ENCODE peak calls at places on chromosomes 2 and 18, in five cellular contexts. N is IMR-90, A is endothelial cell of umbilical vein, O is PC-3, F is kidney. X is an unnamed sample.

GRCh38 chr18:56789004-56789888 is 138.1 kb downstream of the WDR7 start:
- DNase-seq in N (peak), A (peak), O (peak), F (no peak), X (peak)

GRCh38 chr2:56132138-56132537 is 51.7 kb upstream of the CCDC85A start:
- DNase-seq in N (peak), A (peak), O (peak), F (no peak), X (peak)

GRCh38 chr2:134413912-134414311 is 160.0 kb downstream of the MGAT5 start:
- DNase-seq in N (no peak), A (no peak), O (no peak), F (no peak), X (no peak)

GRCh38 chr2:112140413-112140802 is 2.2 kb downstream of the FBLN7 start:
- DNase-seq in N (no peak), A (no peak), O (no peak), F (no peak), X (no peak)

GRCh38 chr2:43905388-43905803 is 66.6 kb downstream of the ABCG8 start:
- DNase-seq in N (no peak), A (no peak), O (no peak), F (no peak), X (no peak)

GRCh38 chr2:231162036-231162345 is 36.4 kb upstream of the ARMC9 start:
- DNase-seq in N (peak), A (peak), O (peak), F (no peak), X (no peak)

GRCh38 chr2:231099918-231100317 is 24.9 kb downstream of the HTR2B start:
- DNase-seq in N (no peak), A (no peak), O (no peak), F (no peak), X (no peak)

GRCh38 chr2:168851674-168852320 is 38.4 kb downstream of the SPC25 start:
- DNase-seq in N (peak), A (peak), O (peak), F (no peak), X (no peak)

GRCh38 chr2:33411765-33412164 is 64.7 kb upstream of the RASGRP3 start:
- DNase-seq in N (peak), A (no peak), O (peak), F (no peak), X (no peak)

GRCh38 chr18:23868341-23868740 is 146.2 kb upstream of the TTC39C start:
- DNase-seq in N (no peak), A (no peak), O (no peak), F (no peak), X (no peak)

GRCh38 chr2:218754781-218755180 is 27.2 kb upstream of the CYP27A1 start:
- DNase-seq in N (no peak), A (no peak), O (no peak), F (no peak), X (no peak)

GRCh38 chr2:47777268-47777972 is 5.5 kb upstream of the MSH6 start:
- DNase-seq in N (no peak), A (no peak), O (no peak), F (no peak), X (no peak)

GRCh38 chr18:78160961-78161656 is 818.5 kb upstream of the SALL3 start:
- DNase-seq in N (no peak), A (no peak), O (peak), F (no peak), X (no peak)

GRCh38 chr2:120720746-120721145 is 14.9 kb upstream of the GLI2 start:
- DNase-seq in N (no peak), A (no peak), O (no peak), F (no peak), X (no peak)

GRCh38 chr2:189829092-189829843 is 45.0 kb downstream of the PMS1 start:
- DNase-seq in N (peak), A (no peak), O (no peak), F (no peak), X (no peak)

GRCh38 chr2:223587301-223587700 is 14.9 kb downstream of the SCG2 start:
- DNase-seq in N (no peak), A (no peak), O (no peak), F (no peak), X (no peak)

GRCh38 chr2:191693778-191694177 is 15.8 kb downstream of the NABP1 start:
- DNase-seq in N (no peak), A (no peak), O (no peak), F (no peak), X (no peak)

GRCh38 chr2:31366733-31367132 is 47.8 kb downstream of the XDH start:
- DNase-seq in N (no peak), A (no peak), O (no peak), F (no peak), X (no peak)
- H3K9ac ChIP-seq in N (no peak), A (no peak), O (no peak), F (no peak), X (no peak)

DNA sequence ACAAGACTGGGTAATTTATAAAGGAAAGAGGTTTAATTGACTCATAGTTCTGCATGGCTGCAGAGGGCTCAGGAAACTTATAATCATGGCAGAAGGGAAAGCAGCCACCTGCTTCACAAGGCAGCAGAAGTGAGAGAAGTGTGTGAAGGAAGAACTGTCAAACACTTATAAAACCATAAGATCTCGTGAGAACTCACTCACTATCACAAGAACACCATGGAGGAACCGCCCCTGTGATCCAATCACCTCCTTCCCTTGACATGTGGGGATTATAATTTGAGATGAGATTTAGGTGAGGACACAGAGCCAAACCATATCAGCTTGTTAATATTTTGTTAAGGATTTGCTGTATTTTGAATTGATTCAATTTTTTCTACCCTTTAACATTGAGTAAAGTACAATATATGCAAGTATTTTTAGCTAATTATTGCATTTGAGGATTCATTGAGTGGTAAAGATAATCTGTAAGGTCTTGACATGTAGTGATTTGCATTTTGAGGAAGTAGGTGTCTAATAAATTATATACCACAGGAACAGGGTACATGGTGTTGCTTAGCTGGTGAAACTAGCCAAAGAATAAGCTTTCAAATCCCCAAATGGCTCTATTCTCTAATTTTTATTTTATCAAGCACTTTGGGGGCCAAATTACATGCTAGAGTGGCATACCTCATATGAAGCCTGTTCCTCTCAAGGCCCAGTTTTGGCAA is 3.9 kb upstream of the C2orf69 start:
- DNase-seq in N (no peak), A (no peak), O (no peak), F (no peak), X (no peak)
- TF ChIP-seq CTCF in N (no peak), A (no peak), O (no peak), F (no peak), X (no peak)

DNA sequence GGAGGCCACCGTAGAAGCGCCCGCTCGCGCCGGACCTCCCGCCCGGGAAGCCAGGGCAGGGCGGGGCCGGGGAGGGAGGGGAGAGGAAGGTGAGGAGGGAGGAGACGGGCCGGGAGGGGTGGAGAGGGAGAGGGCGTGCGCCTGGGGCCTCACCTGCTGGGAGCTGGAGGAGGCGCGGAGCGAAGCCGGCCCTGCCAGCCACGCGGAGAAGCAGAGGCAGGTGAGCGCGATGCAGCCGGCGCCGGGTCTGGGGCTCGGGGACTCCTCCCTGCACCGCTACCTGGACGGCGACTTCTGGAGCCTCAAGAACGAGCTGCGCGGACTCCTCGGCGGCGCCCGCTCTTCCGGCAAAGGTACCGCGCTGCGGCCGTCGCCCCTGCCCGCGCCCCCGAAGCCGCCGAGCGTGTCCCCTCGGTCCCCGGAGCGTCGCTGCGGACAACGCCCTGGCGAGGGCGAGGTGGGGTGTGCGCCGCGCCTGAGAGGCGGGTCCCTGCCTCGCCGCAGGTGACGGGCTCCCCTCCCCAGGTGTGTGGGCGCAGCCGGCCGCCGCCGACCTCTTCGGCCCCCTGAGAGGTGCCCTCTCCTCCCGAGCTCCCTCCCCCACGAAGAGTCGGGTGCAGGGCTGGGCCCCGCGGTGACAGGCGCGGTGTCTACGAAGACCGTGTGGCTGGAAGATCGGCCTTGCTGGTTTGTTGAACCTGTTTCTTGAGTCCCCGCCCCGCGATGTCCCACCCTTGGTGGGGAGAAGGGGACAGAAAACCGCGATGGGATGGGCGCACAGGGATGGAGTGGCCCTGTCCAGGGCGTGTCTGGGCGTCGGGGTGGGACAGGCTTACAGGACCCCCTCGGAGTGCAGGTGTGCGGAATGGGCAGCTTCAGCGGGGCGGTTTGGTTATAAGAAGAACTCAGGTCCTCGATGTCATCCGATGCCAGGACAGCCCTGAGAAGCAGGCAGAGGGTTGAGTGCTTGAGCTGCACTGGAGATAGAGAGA is at the start of gene ACOXL:
- DNase-seq in N (no peak), A (no peak), O (peak), F (peak), X (peak)
- H3K9ac ChIP-seq in N (no peak), A (no peak), O (peak), F (no peak), X (peak)

GRCh38 chr2:25566094-25566493 is 107.3 kb downstream of the DTNB start:
- DNase-seq in N (no peak), A (no peak), O (no peak), F (no peak), X (no peak)
- TF ChIP-seq CTCF in N (no peak), A (no peak), O (no peak), F (no peak), X (no peak)

GRCh38 chr2:106941372-106941993 is 55.5 kb upstream of the ST6GAL2 start:
- DNase-seq in N (no peak), A (no peak), O (no peak), F (peak), X (no peak)

GRCh38 chr2:106948550-106948949 is 62.6 kb upstream of the ST6GAL2 start:
- DNase-seq in N (no peak), A (no peak), O (no peak), F (no peak), X (no peak)

GRCh38 chr2:106944220-106944619 is 58.3 kb upstream of the ST6GAL2 start:
- DNase-seq in N (peak), A (no peak), O (peak), F (no peak), X (no peak)
- H3K9ac ChIP-seq in N (no peak), A (no peak), O (no peak), F (no peak), X (no peak)

GRCh38 chr2:11030909-11031308 is 119.2 kb downstream of the KCNF1 start:
- DNase-seq in N (no peak), A (no peak), O (no peak), F (no peak), X (no peak)

GRCh38 chr2:11029136-11029535 is 117.4 kb downstream of the KCNF1 start:
- DNase-seq in N (no peak), A (no peak), O (no peak), F (no peak), X (no peak)

GRCh38 chr2:11027195-11027594 is 115.5 kb downstream of the KCNF1 start:
- DNase-seq in N (no peak), A (no peak), O (no peak), F (no peak), X (no peak)

GRCh38 chr2:11026286-11026921 is 114.7 kb downstream of the KCNF1 start:
- DNase-seq in N (no peak), A (no peak), O (no peak), F (no peak), X (no peak)

GRCh38 chr2:11028407-11028916 is 116.7 kb downstream of the KCNF1 start:
- DNase-seq in N (no peak), A (no peak), O (no peak), F (no peak), X (no peak)
- TF ChIP-seq CTCF in N (no peak), A (no peak), O (peak), F (no peak), X (peak)

GRCh38 chr2:238380336-238380735 is 46.4 kb upstream of the ASB1 start:
- DNase-seq in N (no peak), A (no peak), O (no peak), F (no peak), X (no peak)

GRCh38 chr2:238379096-238379810 is 47.5 kb upstream of the ASB1 start:
- DNase-seq in N (peak), A (peak), O (peak), F (no peak), X (no peak)

GRCh38 chr2:238381341-238382130 is 45.2 kb upstream of the ASB1 start:
- DNase-seq in N (no peak), A (no peak), O (no peak), F (no peak), X (no peak)

GRCh38 chr2:238382381-238382781 is 44.3 kb upstream of the ASB1 start:
- DNase-seq in N (no peak), A (no peak), O (no peak), F (no peak), X (no peak)

DNA sequence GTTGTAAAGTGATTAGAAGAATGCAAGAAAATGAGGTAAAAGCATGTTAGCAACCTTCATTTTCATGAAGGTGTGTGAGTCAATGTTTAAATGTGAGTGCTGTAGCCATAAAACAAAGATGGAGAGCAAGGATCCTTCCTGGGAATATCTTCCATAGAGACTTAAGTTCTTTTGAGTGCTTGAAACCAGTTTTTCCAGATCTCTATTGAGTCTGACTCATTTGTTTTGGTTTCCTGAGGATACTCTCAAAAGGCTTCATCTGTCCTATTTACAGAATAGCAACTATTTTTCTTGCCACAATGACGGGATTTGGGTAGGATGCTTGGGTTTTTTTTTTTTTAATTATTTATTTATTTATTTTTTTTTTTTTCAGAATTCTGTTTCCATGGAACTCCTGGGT is 45.9 kb upstream of the ASB1 start:
- DNase-seq in N (peak), A (peak), O (peak), F (no peak), X (no peak)
- H3K9ac ChIP-seq in N (no peak), A (no peak), O (peak), F (no peak), X (no peak)

GRCh38 chr2:60532421-60532820 is 21.0 kb downstream of the BCL11A start:
- DNase-seq in N (no peak), A (no peak), O (no peak), F (no peak), X (no peak)

GRCh38 chr2:60535392-60536312 is 17.8 kb downstream of the BCL11A start:
- DNase-seq in N (no peak), A (no peak), O (no peak), F (no peak), X (no peak)

GRCh38 chr2:60531638-60532216 is 21.7 kb downstream of the BCL11A start:
- DNase-seq in N (no peak), A (no peak), O (no peak), F (no peak), X (no peak)

GRCh38 chr2:60534034-60534393 is 19.4 kb downstream of the BCL11A start:
- DNase-seq in N (no peak), A (no peak), O (no peak), F (no peak), X (no peak)

DNA sequence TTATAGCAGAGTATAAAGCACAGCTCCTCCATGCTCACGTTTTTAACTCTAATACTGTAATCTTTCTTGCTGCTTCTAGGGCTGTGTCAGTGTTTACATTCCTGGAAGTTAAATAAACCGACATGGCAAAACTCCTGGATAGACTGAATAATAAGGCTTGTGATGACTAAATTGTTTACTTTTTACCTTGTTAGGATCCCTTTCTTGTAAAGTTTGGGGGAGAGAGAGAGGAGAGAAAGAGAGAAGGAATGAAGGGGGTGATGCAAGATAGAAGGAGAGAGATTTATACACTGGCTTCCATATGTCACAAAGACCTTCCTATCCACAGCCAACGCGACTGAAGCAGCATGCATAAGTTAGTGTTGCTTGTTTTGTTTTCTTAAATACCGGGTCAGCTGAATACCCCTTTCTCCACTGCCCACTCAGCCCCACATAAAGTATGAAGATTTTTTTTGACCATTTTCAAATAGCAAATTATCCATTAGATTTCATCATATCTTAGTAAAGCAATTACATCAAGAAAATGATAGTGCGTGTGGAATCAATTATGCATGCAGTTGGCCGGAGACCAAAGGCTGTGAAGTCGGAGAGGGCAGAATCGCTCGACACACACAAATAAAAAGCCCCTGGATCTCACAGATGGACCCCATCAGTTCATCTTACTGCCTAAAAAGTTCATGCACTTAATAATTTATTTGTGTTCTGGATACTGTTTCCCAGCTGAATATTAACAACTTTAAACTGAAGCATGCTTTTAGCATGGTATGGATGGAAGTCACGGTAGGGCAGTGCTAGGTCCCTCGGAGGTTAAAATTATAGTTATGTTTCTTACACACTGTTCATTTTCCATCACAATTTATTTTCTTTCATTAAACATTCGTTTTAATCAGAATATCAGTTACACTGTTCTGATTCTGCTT is 20.1 kb downstream of the BCL11A start:
- DNase-seq in N (peak), A (no peak), O (peak), F (no peak), X (no peak)
- TF ChIP-seq CTCF in N (no peak), A (no peak), O (no peak), F (no peak), X (no peak)

GRCh38 chr2:128314348-128315121 is 4.1 kb downstream of the HS6ST1 start:
- DNase-seq in N (no peak), A (no peak), O (no peak), F (peak), X (no peak)
- H3K9ac ChIP-seq in N (peak), A (no peak), O (no peak), F (no peak), X (no peak)

GRCh38 chr18:48751727-48752468 is 198.9 kb downstream of the SMAD7 start:
- DNase-seq in N (no peak), A (no peak), O (no peak), F (peak), X (no peak)

GRCh38 chr18:48750485-48751175 is 200.1 kb downstream of the SMAD7 start:
- DNase-seq in N (no peak), A (no peak), O (no peak), F (peak), X (no peak)

GRCh38 chr18:48752928-48753327 is 197.8 kb downstream of the SMAD7 start:
- DNase-seq in N (no peak), A (no peak), O (no peak), F (peak), X (no peak)

GRCh38 chr18:48752478-48752877 is 198.3 kb downstream of the SMAD7 start:
- DNase-seq in N (no peak), A (no peak), O (no peak), F (peak), X (no peak)

DNA sequence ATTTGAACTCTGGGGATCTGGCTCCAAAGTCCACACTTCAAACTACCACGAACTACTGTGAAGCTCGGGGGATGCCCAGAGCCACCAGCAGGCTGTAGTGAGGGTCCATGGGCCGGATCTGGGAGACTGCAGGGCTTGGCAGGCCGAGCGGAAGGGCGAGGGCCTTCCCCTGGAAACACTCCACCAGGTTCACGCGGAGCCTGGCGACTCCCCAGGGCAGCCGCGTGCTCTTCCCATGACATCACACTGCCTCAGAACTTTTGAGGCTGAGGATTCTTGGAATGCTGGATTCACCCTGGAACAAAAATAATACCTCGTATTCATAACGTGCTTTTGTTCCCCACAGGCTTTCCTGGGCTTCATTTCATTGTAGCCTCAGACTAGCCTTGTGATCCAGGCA is 201.0 kb downstream of the SMAD7 start:
- DNase-seq in N (peak), A (peak), O (no peak), F (peak), X (no peak)
- TF ChIP-seq CTCF in N (no peak), A (no peak), O (no peak), F (no peak), X (no peak)